ENCODE peak calls at places on chromosome 5, in ten cellular contexts. T, V, S, L, J, K, A, X, B and Z are unnamed samples.

GRCh38 chr5:39475055-39475454 is 50.3 kb upstream of the DAB2 start:
- DNase-seq in T (no peak), V (no peak), S (no peak), L (no peak), J (no peak), K (peak; percentile 39), A (no peak), X (no peak), B (no peak), Z (no peak)

GRCh38 chr5:78503958-78504357 is 143.5 kb downstream of the SCAMP1 start:
- DNase-seq in T (no peak), V (no peak), S (no peak), L (no peak), J (no peak), K (no peak), A (no peak), X (no peak), B (no peak), Z (no peak)

GRCh38 chr5:55421074-55421529 is 113.3 kb downstream of the MTREX start:
- DNase-seq in T (no peak), V (no peak), S (no peak), L (no peak), J (no peak), K (no peak), A (no peak), X (no peak), B (peak; percentile 38), Z (no peak)

GRCh38 chr5:174692982-174693422 is 31.4 kb upstream of the MSX2 start:
- DNase-seq in T (no peak), V (no peak), S (no peak), L (no peak), J (no peak), K (no peak), A (no peak), X (no peak), B (no peak), Z (no peak)

GRCh38 chr5:56119050-56119449 is 114.1 kb downstream of the ANKRD55 start:
- DNase-seq in T (no peak), V (no peak), S (no peak), L (no peak), J (no peak), K (no peak), A (no peak), X (no peak), B (no peak), Z (no peak)

GRCh38 chr5:160548949-160549665 is 127.5 kb downstream of the PTTG1 start:
- DNase-seq in T (no peak), V (no peak), S (no peak), L (no peak), J (no peak), K (no peak), A (no peak), X (no peak), B (no peak), Z (no peak)

GRCh38 chr5:28328691-28329090 is 1290.3 kb upstream of the CDH9 start:
- DNase-seq in T (peak; percentile 28), V (no peak), S (no peak), L (no peak), J (no peak), K (no peak), A (no peak), X (no peak), B (no peak), Z (no peak)

GRCh38 chr5:83556190-83556589 is 84.6 kb downstream of the VCAN start:
- DNase-seq in T (no peak), V (no peak), S (no peak), L (no peak), J (no peak), K (no peak), A (no peak), X (no peak), B (no peak), Z (no peak)

GRCh38 chr5:149229298-149229937 is 42.2 kb upstream of the AFAP1L1 start:
- DNase-seq in T (no peak), V (no peak), S (no peak), L (no peak), J (no peak), K (no peak), A (no peak), X (no peak), B (no peak), Z (no peak)

GRCh38 chr5:149223081-149223848 is 48.4 kb upstream of the AFAP1L1 start:
- DNase-seq in T (no peak), V (no peak), S (no peak), L (no peak), J (no peak), K (no peak), A (no peak), X (no peak), B (no peak), Z (no peak)

GRCh38 chr5:149224282-149224681 is 47.4 kb upstream of the AFAP1L1 start:
- DNase-seq in T (no peak), V (no peak), S (no peak), L (no peak), J (no peak), K (no peak), A (no peak), X (no peak), B (no peak), Z (no peak)

GRCh38 chr5:149227168-149227826 is 44.4 kb upstream of the AFAP1L1 start:
- DNase-seq in T (peak; percentile 52), V (no peak), S (no peak), L (no peak), J (peak; percentile 57), K (peak; percentile 51), A (no peak), X (no peak), B (peak; percentile 55), Z (no peak)

DNA sequence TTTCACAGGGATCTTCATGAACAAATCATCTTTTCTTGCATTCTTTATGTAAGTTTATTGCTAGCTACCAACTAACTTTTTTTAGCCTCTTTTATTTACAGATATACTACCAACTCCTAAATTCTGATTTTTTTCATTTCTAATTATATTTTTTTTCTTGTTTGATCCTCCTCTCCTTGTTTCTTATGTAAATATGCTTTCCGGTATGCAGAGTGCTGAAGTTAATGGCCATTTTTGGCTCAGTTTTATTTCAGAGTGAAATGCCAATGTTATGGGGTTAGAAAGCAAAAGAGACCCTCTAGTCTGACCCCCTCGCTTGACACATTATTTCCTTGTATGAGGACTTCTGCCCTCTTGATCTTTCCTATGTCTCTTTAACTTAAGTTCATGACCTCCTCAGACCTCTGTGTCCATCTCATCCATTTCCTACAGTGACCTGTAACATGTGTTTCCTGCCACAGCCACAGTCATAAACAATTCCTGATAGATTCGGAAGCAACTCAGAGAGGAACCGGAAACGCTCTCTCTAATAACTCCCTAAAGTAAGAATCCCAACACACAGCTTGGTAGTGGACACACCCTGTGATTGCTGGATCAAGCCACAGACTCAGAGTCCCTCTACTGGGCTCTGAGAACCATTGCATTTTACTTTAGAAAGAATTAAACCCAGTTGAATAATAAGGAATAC is 42.9 kb upstream of the AFAP1L1 start:
- DNase-seq in T (peak; percentile 95), V (peak; percentile 67), S (no peak), L (no peak), J (peak; percentile 89), K (peak; percentile 95), A (peak; percentile 83), X (no peak), B (peak; percentile 93), Z (no peak)
- TF ChIP-seq CTCF in T (peak; percentile 90), V (peak; percentile 58), S (peak; percentile 74), L (peak; percentile 42), J (peak; percentile 97), K (peak; percentile 81), A (peak; percentile 89), X (peak; percentile 47), B (peak; percentile 93), Z (peak; percentile 47)

GRCh38 chr5:10235350-10235749 is 14.3 kb downstream of the ATPSCKMT start:
- DNase-seq in T (no peak), V (no peak), S (no peak), L (no peak), J (peak; percentile 33), K (no peak), A (no peak), X (no peak), B (no peak), Z (no peak)

GRCh38 chr5:10229306-10230048 is 20.2 kb downstream of the ATPSCKMT start:
- DNase-seq in T (peak; percentile 60), V (no peak), S (no peak), L (no peak), J (no peak), K (peak; percentile 25), A (no peak), X (no peak), B (no peak), Z (no peak)

GRCh38 chr5:10232386-10232785 is 17.3 kb downstream of the ATPSCKMT start:
- DNase-seq in T (no peak), V (no peak), S (peak; percentile 31), L (no peak), J (no peak), K (no peak), A (no peak), X (no peak), B (no peak), Z (no peak)

GRCh38 chr5:10233011-10233410 is 16.7 kb downstream of the ATPSCKMT start:
- DNase-seq in T (no peak), V (no peak), S (peak; percentile 25), L (no peak), J (no peak), K (no peak), A (no peak), X (no peak), B (no peak), Z (no peak)

GRCh38 chr5:10233505-10233904 is 16.2 kb downstream of the ATPSCKMT start:
- DNase-seq in T (peak; percentile 97), V (no peak), S (no peak), L (no peak), J (peak; percentile 75), K (peak; percentile 86), A (no peak), X (no peak), B (peak; percentile 82), Z (no peak)
- TF ChIP-seq CTCF in T (no peak), V (no peak), S (peak; percentile 65), L (no peak), J (peak; percentile 21), K (peak; percentile 31), A (peak; percentile 29), X (no peak), B (peak; percentile 39), Z (no peak)

DNA sequence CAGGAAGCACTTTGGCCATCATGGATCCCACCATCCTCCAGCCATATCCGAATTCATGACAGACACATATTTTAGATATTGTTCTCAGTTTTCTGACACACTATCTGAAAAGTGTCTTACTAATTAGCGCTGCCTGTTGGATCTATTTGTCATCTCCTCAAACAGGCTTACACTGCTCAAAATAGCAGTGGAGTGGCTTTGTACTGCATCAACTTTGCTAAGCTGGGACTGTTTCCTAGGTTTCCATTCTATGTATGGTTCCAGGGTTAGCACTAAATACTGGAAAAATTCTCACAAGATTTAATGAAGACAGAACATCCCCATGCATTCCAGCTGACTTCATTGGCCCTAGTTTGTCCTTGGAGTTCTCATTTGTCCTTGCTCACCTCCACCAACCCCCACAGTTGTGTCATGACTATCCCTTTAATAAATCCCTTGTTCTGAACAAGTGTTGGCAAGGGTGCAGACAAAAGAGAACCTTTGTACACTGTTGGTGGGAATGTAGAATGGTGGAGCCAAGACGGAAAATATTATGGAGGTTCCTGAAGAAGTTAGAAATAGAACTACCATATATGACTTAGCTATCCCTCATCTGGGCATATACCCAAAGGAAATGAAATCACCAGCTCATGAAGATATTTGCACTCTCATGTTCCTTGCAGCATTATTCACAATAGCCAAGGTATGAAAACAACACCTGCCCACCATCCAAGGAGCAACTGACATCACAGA is 136.5 kb upstream of the RAI14 start:
- DNase-seq in T (no peak), V (no peak), S (no peak), L (no peak), J (no peak), K (peak; percentile 67), A (no peak), X (no peak), B (no peak), Z (no peak)
- TF ChIP-seq CTCF in T (no peak), V (no peak), S (no peak), L (no peak), J (no peak), K (no peak), A (no peak), X (no peak), B (no peak), Z (no peak)

GRCh38 chr5:91636351-91636750 is 253.2 kb upstream of the ARRDC3 start:
- DNase-seq in T (peak; percentile 9), V (no peak), S (no peak), L (no peak), J (no peak), K (no peak), A (no peak), X (no peak), B (peak; percentile 1), Z (no peak)
- TF ChIP-seq CTCF in T (no peak), V (no peak), S (peak; percentile 49), L (no peak), J (no peak), K (no peak), A (no peak), X (no peak), B (no peak), Z (no peak)